ENCODE peak calls at places on chromosomes 11 and 22, in six cellular contexts. One of them, this sample, is unnamed.

GRCh38 chr11:118699508-118700220 is 20.2 kb upstream of the TREH start:
- DNase-seq in fibroblast of mammary gland: no peak
- DNase-seq in GM12865: no peak
- DNase-seq in SK-N-SH: no peak
- DNase-seq in HCT116: no peak
- DNase-seq in nephron progenitor cell: no peak
- DNase-seq in this sample: no peak

GRCh38 chr11:33721291-33721840 is 14.9 kb downstream of the CD59 start:
- DNase-seq in fibroblast of mammary gland: peak; percentile 68
- DNase-seq in GM12865: no peak
- DNase-seq in SK-N-SH: no peak
- DNase-seq in HCT116: no peak
- DNase-seq in nephron progenitor cell: no peak
- DNase-seq in this sample: peak; percentile 91

GRCh38 chr11:119687220-119688046 is 41.6 kb downstream of the NECTIN1 start:
- DNase-seq in fibroblast of mammary gland: no peak
- DNase-seq in GM12865: no peak
- DNase-seq in SK-N-SH: no peak
- DNase-seq in HCT116: no peak
- DNase-seq in nephron progenitor cell: no peak
- DNase-seq in this sample: no peak

GRCh38 chr11:134556186-134556585 is 144.1 kb upstream of the B3GAT1 start:
- DNase-seq in fibroblast of mammary gland: no peak
- DNase-seq in GM12865: no peak
- DNase-seq in SK-N-SH: no peak
- DNase-seq in HCT116: no peak
- DNase-seq in nephron progenitor cell: no peak
- DNase-seq in this sample: no peak

GRCh38 chr11:126339866-126340434 is 15.5 kb upstream of the ST3GAL4 start:
- DNase-seq in fibroblast of mammary gland: peak; percentile 77
- DNase-seq in GM12865: no peak
- DNase-seq in SK-N-SH: no peak
- DNase-seq in HCT116: no peak
- DNase-seq in nephron progenitor cell: peak; percentile 45
- DNase-seq in this sample: no peak

GRCh38 chr11:80702264-80702663 is 1261.4 kb upstream of the TENM4 start:
- DNase-seq in fibroblast of mammary gland: peak; percentile 4
- DNase-seq in GM12865: no peak
- DNase-seq in SK-N-SH: no peak
- DNase-seq in HCT116: no peak
- DNase-seq in nephron progenitor cell: no peak
- DNase-seq in this sample: no peak

GRCh38 chr11:2302280-2302843 is 549 bp downstream of the TSPAN32 start:
- DNase-seq in fibroblast of mammary gland: no peak
- DNase-seq in GM12865: no peak
- DNase-seq in SK-N-SH: peak; percentile 63
- DNase-seq in HCT116: no peak
- DNase-seq in nephron progenitor cell: no peak
- DNase-seq in this sample: no peak

GRCh38 chr22:39240841-39241631 is 3.7 kb downstream of the PDGFB start:
- DNase-seq in fibroblast of mammary gland: no peak
- DNase-seq in GM12865: no peak
- DNase-seq in SK-N-SH: no peak
- DNase-seq in HCT116: peak; percentile 64
- DNase-seq in nephron progenitor cell: peak; percentile 43
- DNase-seq in this sample: peak; percentile 62

GRCh38 chr11:32706985-32707736 is 87.3 kb downstream of the CCDC73 start:
- DNase-seq in fibroblast of mammary gland: peak; percentile 89
- DNase-seq in GM12865: peak; percentile 30
- DNase-seq in SK-N-SH: no peak
- DNase-seq in HCT116: peak; percentile 44
- DNase-seq in nephron progenitor cell: no peak
- DNase-seq in this sample: peak; percentile 10

GRCh38 chr22:19998232-19998951 is 18.2 kb downstream of the ARVCF start:
- DNase-seq in fibroblast of mammary gland: no peak
- DNase-seq in GM12865: no peak
- DNase-seq in SK-N-SH: peak; percentile 71
- DNase-seq in HCT116: no peak
- DNase-seq in nephron progenitor cell: no peak
- DNase-seq in this sample: peak; percentile 57

GRCh38 chr11:120707098-120707497 is 195.6 kb downstream of the GRIK4 start:
- DNase-seq in fibroblast of mammary gland: no peak
- DNase-seq in GM12865: no peak
- DNase-seq in SK-N-SH: no peak
- DNase-seq in HCT116: no peak
- DNase-seq in nephron progenitor cell: no peak
- DNase-seq in this sample: no peak

GRCh38 chr11:117197516-117198456 is 1.4 kb upstream of the TAGLN start:
- DNase-seq in fibroblast of mammary gland: no peak
- DNase-seq in GM12865: no peak
- DNase-seq in SK-N-SH: peak; percentile 77
- DNase-seq in HCT116: no peak
- DNase-seq in nephron progenitor cell: peak; percentile 65
- DNase-seq in this sample: no peak

GRCh38 chr11:126467046-126467370 is 111.5 kb downstream of the ST3GAL4 start:
- DNase-seq in fibroblast of mammary gland: no peak
- DNase-seq in GM12865: no peak
- DNase-seq in SK-N-SH: no peak
- DNase-seq in HCT116: no peak
- DNase-seq in nephron progenitor cell: no peak
- DNase-seq in this sample: no peak

GRCh38 chr11:69156673-69157155 is 979 bp downstream of the SMIM38 start:
- DNase-seq in fibroblast of mammary gland: peak; percentile 7
- DNase-seq in GM12865: no peak
- DNase-seq in SK-N-SH: no peak
- DNase-seq in HCT116: no peak
- DNase-seq in nephron progenitor cell: no peak
- DNase-seq in this sample: no peak

GRCh38 chr22:17971711-17972110 is 52.6 kb downstream of the MICAL3 start:
- DNase-seq in fibroblast of mammary gland: no peak
- DNase-seq in GM12865: no peak
- DNase-seq in SK-N-SH: no peak
- DNase-seq in HCT116: no peak
- DNase-seq in nephron progenitor cell: no peak
- DNase-seq in this sample: no peak

GRCh38 chr11:31817621-31818493 is 6.7 kb upstream of the PAX6 start:
- DNase-seq in fibroblast of mammary gland: no peak
- DNase-seq in GM12865: no peak
- DNase-seq in SK-N-SH: peak; percentile 36
- DNase-seq in HCT116: no peak
- DNase-seq in nephron progenitor cell: peak; percentile 46
- DNase-seq in this sample: no peak

GRCh38 chr11:106471273-106471672 is 393.8 kb downstream of the AASDHPPT start:
- DNase-seq in fibroblast of mammary gland: peak; percentile 24
- DNase-seq in GM12865: no peak
- DNase-seq in SK-N-SH: no peak
- DNase-seq in HCT116: no peak
- DNase-seq in nephron progenitor cell: no peak
- DNase-seq in this sample: peak; percentile 73

GRCh38 chr11:15577519-15577918 is 462.8 kb downstream of the INSC start:
- DNase-seq in fibroblast of mammary gland: no peak
- DNase-seq in GM12865: no peak
- DNase-seq in SK-N-SH: no peak
- DNase-seq in HCT116: no peak
- DNase-seq in nephron progenitor cell: no peak
- DNase-seq in this sample: no peak

GRCh38 chr11:65186701-65187100 is 5.0 kb downstream of the CAPN1 start:
- DNase-seq in fibroblast of mammary gland: no peak
- DNase-seq in GM12865: no peak
- DNase-seq in SK-N-SH: no peak
- DNase-seq in HCT116: no peak
- DNase-seq in nephron progenitor cell: no peak
- DNase-seq in this sample: no peak

GRCh38 chr11:65187146-65187675 is 5.5 kb downstream of the CAPN1 start:
- DNase-seq in fibroblast of mammary gland: no peak
- DNase-seq in GM12865: no peak
- DNase-seq in SK-N-SH: no peak
- DNase-seq in HCT116: no peak
- DNase-seq in nephron progenitor cell: no peak
- DNase-seq in this sample: no peak

GRCh38 chr11:65184146-65184545 is 2.4 kb downstream of the CAPN1 start:
- DNase-seq in fibroblast of mammary gland: no peak
- DNase-seq in GM12865: no peak
- DNase-seq in SK-N-SH: no peak
- DNase-seq in HCT116: no peak
- DNase-seq in nephron progenitor cell: peak; percentile 49
- DNase-seq in this sample: no peak

GRCh38 chr11:65185166-65185565 is 3.4 kb downstream of the CAPN1 start:
- DNase-seq in fibroblast of mammary gland: no peak
- DNase-seq in GM12865: no peak
- DNase-seq in SK-N-SH: no peak
- DNase-seq in HCT116: no peak
- DNase-seq in nephron progenitor cell: no peak
- DNase-seq in this sample: no peak

GRCh38 chr11:65185869-65186341 is 4.2 kb downstream of the CAPN1 start:
- DNase-seq in fibroblast of mammary gland: no peak
- DNase-seq in GM12865: no peak
- DNase-seq in SK-N-SH: no peak
- DNase-seq in HCT116: no peak
- DNase-seq in nephron progenitor cell: no peak
- DNase-seq in this sample: no peak
- TF ChIP-seq CTCF in fibroblast of mammary gland: no peak
- TF ChIP-seq CTCF in GM12865: peak; percentile 10
- TF ChIP-seq CTCF in SK-N-SH: peak; percentile 22
- TF ChIP-seq CTCF in HCT116: peak; percentile 30
- TF ChIP-seq CTCF in nephron progenitor cell: no peak
- TF ChIP-seq CTCF in this sample: peak; percentile 15

GRCh38 chr11:66868726-66869291 is 11.9 kb downstream of the LRFN4 start:
- DNase-seq in fibroblast of mammary gland: no peak
- DNase-seq in GM12865: peak; percentile 86
- DNase-seq in SK-N-SH: peak; percentile 71
- DNase-seq in HCT116: peak; percentile 71
- DNase-seq in nephron progenitor cell: peak; percentile 74
- DNase-seq in this sample: no peak
- TF ChIP-seq CTCF in fibroblast of mammary gland: no peak
- TF ChIP-seq CTCF in GM12865: peak; percentile 67
- TF ChIP-seq CTCF in SK-N-SH: peak; percentile 12
- TF ChIP-seq CTCF in HCT116: peak; percentile 70
- TF ChIP-seq CTCF in nephron progenitor cell: peak; percentile 52
- TF ChIP-seq CTCF in this sample: no peak

DNA sequence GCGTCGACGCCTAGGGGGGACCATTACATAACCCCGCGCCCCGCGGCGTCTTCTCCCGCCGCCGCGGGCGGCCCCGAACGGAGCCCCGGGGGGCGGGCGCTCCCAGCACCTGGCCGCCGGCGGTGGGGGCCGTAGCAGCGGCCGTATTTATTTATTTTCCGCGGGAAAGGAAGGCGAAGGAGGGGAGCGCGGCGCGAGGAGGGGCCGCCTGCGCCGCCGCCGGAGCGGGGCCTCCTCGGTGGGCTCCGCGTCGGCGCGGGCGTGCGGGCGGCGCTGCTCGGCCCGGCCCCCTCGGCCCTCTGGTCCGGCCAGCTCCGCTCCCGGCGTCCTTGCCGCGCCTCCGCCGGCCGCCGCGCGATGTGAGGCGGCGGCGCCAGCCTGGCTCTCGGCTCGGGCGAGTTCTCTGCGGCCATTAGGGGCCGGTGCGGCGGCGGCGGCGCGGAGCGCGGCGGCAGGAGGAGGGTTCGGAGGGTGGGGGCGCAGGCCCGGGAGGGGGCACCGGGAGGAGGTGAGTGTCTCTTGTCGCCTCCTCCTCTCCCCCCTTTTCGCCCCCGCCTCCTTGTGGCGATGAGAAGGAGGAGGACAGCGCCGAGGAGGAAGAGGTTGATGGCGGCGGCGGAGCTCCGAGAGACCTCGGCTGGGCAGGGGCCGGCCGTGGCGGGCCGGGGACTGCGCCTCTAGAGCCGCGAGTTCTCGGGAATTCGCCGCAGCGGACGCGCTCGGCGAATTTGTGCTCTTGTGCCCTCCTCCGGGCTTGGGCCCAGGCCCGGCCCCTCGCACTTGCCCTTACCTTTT is at the start of gene EP300:
- DNase-seq in fibroblast of mammary gland: peak; percentile 69
- DNase-seq in GM12865: peak; percentile 93
- DNase-seq in SK-N-SH: peak; percentile 72
- DNase-seq in HCT116: peak; percentile 40
- DNase-seq in nephron progenitor cell: peak; percentile 72
- DNase-seq in this sample: peak; percentile 70
- TF ChIP-seq CTCF in fibroblast of mammary gland: no peak
- TF ChIP-seq CTCF in GM12865: peak; percentile 23
- TF ChIP-seq CTCF in SK-N-SH: peak; percentile 9
- TF ChIP-seq CTCF in HCT116: peak; percentile 32
- TF ChIP-seq CTCF in nephron progenitor cell: no peak
- TF ChIP-seq CTCF in this sample: peak; percentile 28

GRCh38 chr11:35554491-35555237 is 29.2 kb upstream of the PAMR1 start:
- DNase-seq in fibroblast of mammary gland: no peak
- DNase-seq in GM12865: no peak
- DNase-seq in SK-N-SH: no peak
- DNase-seq in HCT116: no peak
- DNase-seq in nephron progenitor cell: no peak
- DNase-seq in this sample: no peak
- TF ChIP-seq CTCF in fibroblast of mammary gland: peak; percentile 53
- TF ChIP-seq CTCF in GM12865: no peak
- TF ChIP-seq CTCF in SK-N-SH: peak; percentile 55
- TF ChIP-seq CTCF in HCT116: peak; percentile 49
- TF ChIP-seq CTCF in nephron progenitor cell: no peak
- TF ChIP-seq CTCF in this sample: no peak

GRCh38 chr11:113384551-113384950 is 3.0 kb upstream of the ANKK1 start:
- DNase-seq in fibroblast of mammary gland: peak; percentile 91
- DNase-seq in GM12865: no peak
- DNase-seq in SK-N-SH: no peak
- DNase-seq in HCT116: no peak
- DNase-seq in nephron progenitor cell: no peak
- DNase-seq in this sample: peak; percentile 94

GRCh38 chr11:113385749-113386148 is 1.8 kb upstream of the ANKK1 start:
- DNase-seq in fibroblast of mammary gland: no peak
- DNase-seq in GM12865: no peak
- DNase-seq in SK-N-SH: no peak
- DNase-seq in HCT116: no peak
- DNase-seq in nephron progenitor cell: no peak
- DNase-seq in this sample: no peak

GRCh38 chr11:113389288-113389687 is 1.7 kb downstream of the ANKK1 start:
- DNase-seq in fibroblast of mammary gland: no peak
- DNase-seq in GM12865: no peak
- DNase-seq in SK-N-SH: no peak
- DNase-seq in HCT116: no peak
- DNase-seq in nephron progenitor cell: no peak
- DNase-seq in this sample: no peak

GRCh38 chr11:113386866-113387265 is 713 bp upstream of the ANKK1 start:
- DNase-seq in fibroblast of mammary gland: no peak
- DNase-seq in GM12865: no peak
- DNase-seq in SK-N-SH: no peak
- DNase-seq in HCT116: no peak
- DNase-seq in nephron progenitor cell: no peak
- DNase-seq in this sample: no peak

GRCh38 chr11:113387605-113388211 is at the start of gene ANKK1:
- DNase-seq in fibroblast of mammary gland: no peak
- DNase-seq in GM12865: no peak
- DNase-seq in SK-N-SH: peak; percentile 15
- DNase-seq in HCT116: peak; percentile 31
- DNase-seq in nephron progenitor cell: peak; percentile 70
- DNase-seq in this sample: no peak
- TF ChIP-seq CTCF in fibroblast of mammary gland: no peak
- TF ChIP-seq CTCF in GM12865: no peak
- TF ChIP-seq CTCF in SK-N-SH: no peak
- TF ChIP-seq CTCF in HCT116: peak; percentile 71
- TF ChIP-seq CTCF in nephron progenitor cell: peak; percentile 42
- TF ChIP-seq CTCF in this sample: peak; percentile 25